ENCODE peak calls at places on chromosomes 12 and 14, in four cellular contexts. F is psoas muscle; E is PC-9; I is CD8-positive, alpha-beta T cell. S is an unnamed sample.

GRCh38 chr12:9753042-9753820 is 7.5 kb downstream of the CD69 start:
- DNase-seq in F (no peak), E (no peak), I (no peak), S (no peak)

GRCh38 chr12:24960222-24960855 is 11.4 kb upstream of the BCAT1 start:
- DNase-seq in F (no peak), E (peak; percentile 29), I (no peak), S (no peak)

GRCh38 chr12:130754234-130755001 is 38.3 kb upstream of the RIMBP2 start:
- DNase-seq in F (no peak), E (no peak), I (no peak), S (peak; percentile 13)

GRCh38 chr14:99391671-99392070 is 89.0 kb downstream of the SETD3 start:
- DNase-seq in F (no peak), E (no peak), I (no peak), S (no peak)

GRCh38 chr12:110702081-110702480 is 13.2 kb upstream of the HVCN1 start:
- DNase-seq in F (no peak), E (no peak), I (no peak), S (no peak)

GRCh38 chr12:101172316-101172715 is 37.7 kb downstream of the SLC5A8 start:
- DNase-seq in F (no peak), E (no peak), I (no peak), S (no peak)

GRCh38 chr14:101033446-101034165 is 130.1 kb upstream of the RTL1 start:
- DNase-seq in F (no peak), E (no peak), I (no peak), S (peak; percentile 29)

GRCh38 chr14:91365552-91365951 is 52.1 kb downstream of the CCDC88C start:
- DNase-seq in F (no peak), E (no peak), I (no peak), S (no peak)

GRCh38 chr14:91418387-91419043 is 895 bp upstream of the CCDC88C start:
- DNase-seq in F (peak; percentile 76), E (peak; percentile 64), I (peak; percentile 77), S (no peak)

GRCh38 chr12:2057041-2057792 is 4.4 kb downstream of the CACNA1C start:
- DNase-seq in F (peak; percentile 77), E (peak; percentile 21), I (peak; percentile 17), S (peak; percentile 90)

GRCh38 chr12:11886339-11886738 is 184.4 kb upstream of the BCL2L14 start:
- DNase-seq in F (no peak), E (no peak), I (no peak), S (no peak)

GRCh38 chr14:92135269-92135668 is 13.5 kb downstream of the CPSF2 start:
- DNase-seq in F (no peak), E (no peak), I (no peak), S (no peak)

GRCh38 chr14:35079742-35080141 is 33.7 kb downstream of the FAM177A1 start:
- DNase-seq in F (no peak), E (no peak), I (no peak), S (no peak)

GRCh38 chr12:43104524-43104923 is 447.5 kb downstream of the ADAMTS20 start:
- DNase-seq in F (no peak), E (no peak), I (no peak), S (no peak)

GRCh38 chr14:105313381-105314286 is 914 bp upstream of the PACS2 start:
- DNase-seq in F (peak; percentile 73), E (peak; percentile 19), I (peak; percentile 22), S (no peak)

GRCh38 chr12:131618303-131618658 is 92.6 kb upstream of the SFSWAP start:
- DNase-seq in F (no peak), E (no peak), I (no peak), S (no peak)

GRCh38 chr12:16325426-16325825 is 22.0 kb upstream of the MGST1 start:
- DNase-seq in F (no peak), E (peak; percentile 31), I (no peak), S (no peak)

GRCh38 chr14:21070610-21071224 is 613 bp downstream of the ARHGEF40 start:
- DNase-seq in F (peak; percentile 66), E (no peak), I (no peak), S (no peak)

GRCh38 chr12:14393736-14394135 is 28.3 kb downstream of the ATF7IP start:
- DNase-seq in F (no peak), E (no peak), I (no peak), S (no peak)

GRCh38 chr12:64796205-64796845 is 28.1 kb upstream of the TBC1D30 start:
- DNase-seq in F (no peak), E (peak; percentile 70), I (peak; percentile 30), S (no peak)

GRCh38 chr12:67773896-67774295 is 125.4 kb downstream of the DYRK2 start:
- DNase-seq in F (no peak), E (no peak), I (no peak), S (no peak)

GRCh38 chr14:79947440-79947839 is 263.9 kb downstream of the DIO2 start:
- DNase-seq in F (no peak), E (no peak), I (no peak), S (no peak)

GRCh38 chr12:72081787-72082186 is 143.1 kb downstream of the TPH2 start:
- DNase-seq in F (no peak), E (no peak), I (no peak), S (no peak)

GRCh38 chr14:92252291-92252690 is 70.7 kb upstream of the SLC24A4 start:
- DNase-seq in F (no peak), E (no peak), I (no peak), S (no peak)

GRCh38 chr12:122980192-122981035 is at the start of gene ARL6IP4:
- DNase-seq in F (peak; percentile 81), E (peak; percentile 61), I (peak; percentile 49), S (no peak)

GRCh38 chr12:8840938-8841633 is 18.7 kb downstream of the A2ML1 start:
- DNase-seq in F (no peak), E (no peak), I (no peak), S (no peak)

GRCh38 chr14:75440733-75441474 is 13.1 kb downstream of the JDP2 start:
- DNase-seq in F (peak; percentile 81), E (no peak), I (no peak), S (peak; percentile 86)

GRCh38 chr14:39469094-39469710 is 37.0 kb upstream of the FBXO33 start:
- DNase-seq in F (no peak), E (no peak), I (peak; percentile 14), S (no peak)

GRCh38 chr14:83594874-83595273 is 1935.1 kb upstream of the FLRT2 start:
- DNase-seq in F (no peak), E (no peak), I (no peak), S (no peak)
- H3K27ac ChIP-seq in F (no peak overlapping the region), E (no peak overlapping the region), I (no peak overlapping the region), S (no peak overlapping the region)

DNA sequence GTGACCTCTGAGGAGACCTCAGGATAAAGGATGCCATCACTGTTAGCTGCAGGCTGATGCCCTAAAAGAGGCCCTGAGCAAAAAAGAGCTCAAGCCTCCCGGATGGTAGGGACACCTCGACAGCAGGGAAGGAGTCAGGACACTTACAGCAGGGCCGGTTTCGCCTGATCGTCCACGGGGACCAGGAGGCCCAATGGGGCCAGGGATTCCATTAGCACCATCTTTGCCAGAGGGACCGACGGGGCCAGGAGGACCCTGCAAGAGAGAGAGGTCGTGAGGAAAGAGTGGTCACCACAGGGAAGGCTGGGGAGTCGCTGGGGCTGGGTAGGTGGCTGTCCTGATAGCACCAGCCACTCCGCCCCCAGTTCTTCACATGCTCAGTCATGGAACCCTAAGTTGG is 12.4 kb downstream of the TMEM106C start:
- DNase-seq in F (no peak), E (no peak), I (no peak), S (no peak)
- H3K27ac ChIP-seq in F (no peak overlapping the region), E (no peak overlapping the region), I (no peak overlapping the region), S (no peak overlapping the region)

GRCh38 chr12:57739387-57739786 is 845 bp upstream of the AGAP2 start:
- DNase-seq in F (no peak), E (no peak), I (no peak), S (no peak)

GRCh38 chr12:57738661-57739237 is at the start of gene AGAP2:
- DNase-seq in F (no peak), E (no peak), I (no peak), S (no peak)

GRCh38 chr12:57739914-57740538 is 1.5 kb upstream of the AGAP2 start:
- DNase-seq in F (no peak), E (no peak), I (no peak), S (no peak)

GRCh38 chr12:57741413-57741789 is 2.9 kb upstream of the AGAP2 start:
- DNase-seq in F (no peak), E (no peak), I (no peak), S (no peak)

DNA sequence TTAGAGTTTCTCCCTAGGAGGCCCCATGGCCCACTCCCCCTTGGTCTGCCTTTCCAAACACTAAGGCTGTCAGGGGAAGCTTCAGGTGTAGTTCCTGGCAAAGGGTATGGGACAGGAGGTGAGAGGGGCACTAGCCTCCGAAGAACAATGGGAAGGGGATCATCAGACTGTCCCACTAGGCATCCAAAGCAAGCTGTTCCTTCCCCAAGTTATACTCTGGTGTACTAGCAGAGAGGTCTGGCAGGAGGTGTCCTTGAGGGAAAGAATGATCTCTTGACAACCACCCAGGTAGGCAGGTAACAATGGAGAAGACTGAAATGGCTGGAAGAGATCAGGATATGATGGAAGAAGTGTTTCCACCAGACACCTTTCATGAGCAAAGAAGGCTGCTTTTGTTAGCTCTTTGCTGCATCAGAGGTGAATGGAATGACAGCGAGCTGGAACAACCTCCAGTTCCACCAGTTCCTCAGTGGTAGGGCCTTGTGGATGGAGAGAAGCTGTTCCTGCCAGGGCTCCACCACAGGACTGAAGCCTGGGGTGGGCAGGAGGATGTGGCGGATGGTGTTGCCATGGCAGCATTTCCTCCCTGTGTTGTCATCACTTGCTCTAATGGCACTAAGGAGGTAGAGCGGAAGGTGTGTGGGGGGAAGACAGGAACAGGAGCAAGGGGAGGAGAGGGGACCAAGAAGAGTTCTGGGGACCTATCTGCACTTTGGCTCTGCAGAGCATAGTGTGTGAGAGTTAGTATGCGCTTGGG is 2.3 kb upstream of the AGAP2 start:
- DNase-seq in F (no peak), E (no peak), I (peak; percentile 74), S (no peak)
- H3K27ac ChIP-seq in F (peak overlapping the region; percentile 36), E (no peak overlapping the region), I (peak overlapping the region; percentile 81), S (no peak overlapping the region)

DNA sequence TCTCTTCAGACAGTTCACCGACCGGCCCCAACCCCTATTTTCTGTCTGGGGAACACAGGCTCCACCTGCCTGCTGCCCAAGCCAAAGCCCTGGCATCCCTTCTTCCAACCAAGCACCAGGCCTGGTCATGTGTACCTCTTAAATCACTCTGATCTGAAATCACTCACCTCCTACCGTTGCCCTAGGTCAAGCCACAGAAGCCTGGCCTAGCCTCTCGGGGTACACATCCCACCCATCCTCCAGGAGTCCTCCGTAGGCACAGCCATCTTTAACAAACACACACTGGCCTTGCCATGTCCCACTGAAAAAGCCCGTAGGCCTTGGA is 81.8 kb downstream of the IRF2BPL start:
- DNase-seq in F (no peak), E (no peak), I (no peak), S (no peak)
- H3K27ac ChIP-seq in F (peak overlapping the region; percentile 84), E (peak overlapping the region; percentile 93), I (no peak overlapping the region), S (peak overlapping the region; percentile 77)

DNA sequence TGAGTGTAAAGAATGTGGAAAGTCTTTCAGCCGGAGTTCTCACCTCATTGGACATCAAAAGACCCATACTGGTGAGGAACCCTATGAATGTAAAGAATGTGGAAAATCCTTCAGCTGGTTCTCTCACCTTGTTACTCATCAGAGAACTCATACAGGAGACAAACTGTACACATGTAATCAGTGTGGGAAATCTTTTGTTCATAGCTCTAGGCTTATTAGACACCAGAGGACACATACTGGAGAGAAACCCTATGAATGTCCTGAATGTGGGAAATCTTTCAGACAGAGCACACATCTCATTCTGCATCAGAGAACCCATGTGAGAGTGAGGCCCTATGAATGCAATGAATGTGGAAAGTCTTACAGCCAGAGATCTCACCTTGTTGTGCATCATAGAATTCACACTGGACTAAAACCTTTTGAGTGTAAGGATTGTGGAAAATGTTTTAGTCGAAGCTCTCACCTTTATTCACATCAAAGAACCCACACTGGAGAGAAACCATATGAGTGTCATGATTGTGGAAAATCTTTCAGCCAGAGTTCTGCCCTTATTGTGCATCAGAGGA is 25.1 kb upstream of the ZNF268 start:
- DNase-seq in F (no peak), E (no peak), I (no peak), S (no peak)
- H3K27ac ChIP-seq in F (no peak overlapping the region), E (no peak overlapping the region), I (no peak overlapping the region), S (no peak overlapping the region)

GRCh38 chr12:76551482-76551888 is 8.1 kb downstream of the OSBPL8 start:
- DNase-seq in F (no peak), E (no peak), I (no peak), S (no peak)
- H3K27ac ChIP-seq in F (no peak overlapping the region), E (no peak overlapping the region), I (no peak overlapping the region), S (no peak overlapping the region)

S was measured in sigmoid colon.